ENCODE peak calls at places on chromosomes 3 and 15, in eight cellular contexts. I is MM.1S, A is cardiac muscle cell, G is uterus, F is endothelial cell of umbilical vein, C is heart left ventricle, N is endodermal cell, W is psoas muscle. Q is an unnamed sample. For H3K36me3, the result is how much of the 10 kb centered on the place peaks cover.

GRCh38 chr3:157175678-157176077 is 15.7 kb upstream of the CCNL1 start:
- DNase-seq in G (peak), I (peak), W (peak), A (no peak), F (no peak), C (no peak), N (peak), Q (no peak)

GRCh38 chr3:5047764-5048163 is 68.5 kb downstream of the BHLHE40 start:
- DNase-seq in A (no peak), C (no peak), I (no peak), N (no peak), G (no peak), F (no peak), W (no peak), Q (no peak)

GRCh38 chr3:177337548-177338331 is 140.5 kb upstream of the TBL1XR1 start:
- DNase-seq in I (no peak), N (no peak), W (no peak), F (no peak), A (peak), C (no peak), G (no peak), Q (no peak)

GRCh38 chr3:150227839-150228238 is 180.3 kb upstream of the TSC22D2 start:
- DNase-seq in G (no peak), W (no peak), A (peak), I (peak), F (peak), C (no peak), N (peak), Q (no peak)

GRCh38 chr3:63328386-63328785 is 50.3 kb downstream of the SYNPR start:
- DNase-seq in G (no peak), C (no peak), A (peak), F (no peak), W (no peak), N (no peak), I (no peak), Q (peak)

GRCh38 chr3:132034097-132034485 is 723 bp downstream of the CPNE4 start:
- DNase-seq in C (no peak), N (peak), A (no peak), W (no peak), G (no peak), F (no peak), I (no peak), Q (no peak)

GRCh38 chr3:73009008-73009407 is 12.4 kb downstream of the PPP4R2 start:
- DNase-seq in G (no peak), C (no peak), N (no peak), A (no peak), F (no peak), I (no peak), W (no peak), Q (no peak)

GRCh38 chr3:105555206-105555605 is 188.5 kb downstream of the ALCAM start:
- DNase-seq in I (no peak), A (no peak), N (no peak), W (no peak), F (no peak), C (no peak), G (no peak), Q (no peak)

GRCh38 chr3:51974963-51975856 is at the start of gene ABHD14A:
- DNase-seq in C (peak), I (peak), G (peak), A (peak), N (peak), W (peak), F (peak), Q (no peak)

GRCh38 chr3:46675843-46676567 is 17.5 kb downstream of the ALS2CL start:
- DNase-seq in F (no peak), N (no peak), W (peak), C (peak), A (no peak), G (no peak), I (peak), Q (no peak)

GRCh38 chr3:12773724-12774105 is 14.7 kb upstream of the TMEM40 start:
- DNase-seq in F (no peak), G (no peak), N (no peak), A (no peak), I (no peak), C (no peak), W (no peak), Q (no peak)

GRCh38 chr3:70988111-70988510 is 595.4 kb downstream of the FOXP1 start:
- DNase-seq in G (no peak), W (no peak), F (no peak), N (no peak), I (no peak), A (no peak), C (no peak), Q (no peak)

GRCh38 chr3:190150681-190151080 is 30.0 kb upstream of the P3H2 start:
- DNase-seq in N (peak), F (no peak), I (no peak), G (no peak), W (no peak), A (no peak), C (no peak), Q (no peak)

GRCh38 chr3:150528359-150528797 is 17.9 kb downstream of the SERP1 start:
- DNase-seq in C (no peak), I (peak), W (no peak), G (no peak), A (peak), N (no peak), F (peak), Q (no peak)

GRCh38 chr3:11607816-11608215 is 35.9 kb downstream of the VGLL4 start:
- DNase-seq in G (no peak), C (no peak), N (no peak), I (no peak), W (no peak), A (peak), F (no peak), Q (no peak)

GRCh38 chr3:127002195-127003174 is 19.6 kb downstream of the PLXNA1 start:
- DNase-seq in W (peak), I (no peak), A (peak), G (peak), F (peak), N (peak), C (peak), Q (peak)

GRCh38 chr3:156680243-156680930 is 6.0 kb downstream of the TIPARP start:
- DNase-seq in N (no peak), W (no peak), I (no peak), G (no peak), C (no peak), F (no peak), A (no peak), Q (no peak)

GRCh38 chr3:7934362-7934761 is 567.3 kb upstream of the LMCD1 start:
- DNase-seq in F (no peak), I (no peak), N (no peak), W (no peak), C (no peak), A (no peak), G (no peak), Q (no peak)

GRCh38 chr3:12648384-12648959 is 15.4 kb downstream of the RAF1 start:
- DNase-seq in I (peak), A (no peak), F (no peak), C (no peak), G (no peak), W (no peak), N (no peak), Q (no peak)

GRCh38 chr3:187212705-187213104 is 15.4 kb downstream of the RTP1 start:
- DNase-seq in A (peak), W (no peak), G (no peak), C (no peak), N (no peak), F (no peak), I (no peak), Q (no peak)

GRCh38 chr3:186417791-186418190 is 55.8 kb upstream of the DGKG start:
- DNase-seq in I (no peak), N (no peak), C (no peak), W (no peak), A (peak), G (no peak), F (no peak), Q (no peak)

GRCh38 chr3:4504340-4505261 is 11.5 kb downstream of the ITPR1 start:
- DNase-seq in F (no peak), N (no peak), C (no peak), I (peak), W (no peak), G (peak), A (peak), Q (no peak)

GRCh38 chr3:31575448-31575847 is 42.7 kb downstream of the STT3B start:
- DNase-seq in G (no peak), C (no peak), W (no peak), A (no peak), I (no peak), F (no peak), N (no peak), Q (no peak)

GRCh38 chr3:156973954-156974353 is 147.8 kb downstream of the LEKR1 start:
- DNase-seq in F (no peak), W (no peak), N (no peak), A (no peak), I (no peak), G (no peak), C (no peak), Q (no peak)

DNA sequence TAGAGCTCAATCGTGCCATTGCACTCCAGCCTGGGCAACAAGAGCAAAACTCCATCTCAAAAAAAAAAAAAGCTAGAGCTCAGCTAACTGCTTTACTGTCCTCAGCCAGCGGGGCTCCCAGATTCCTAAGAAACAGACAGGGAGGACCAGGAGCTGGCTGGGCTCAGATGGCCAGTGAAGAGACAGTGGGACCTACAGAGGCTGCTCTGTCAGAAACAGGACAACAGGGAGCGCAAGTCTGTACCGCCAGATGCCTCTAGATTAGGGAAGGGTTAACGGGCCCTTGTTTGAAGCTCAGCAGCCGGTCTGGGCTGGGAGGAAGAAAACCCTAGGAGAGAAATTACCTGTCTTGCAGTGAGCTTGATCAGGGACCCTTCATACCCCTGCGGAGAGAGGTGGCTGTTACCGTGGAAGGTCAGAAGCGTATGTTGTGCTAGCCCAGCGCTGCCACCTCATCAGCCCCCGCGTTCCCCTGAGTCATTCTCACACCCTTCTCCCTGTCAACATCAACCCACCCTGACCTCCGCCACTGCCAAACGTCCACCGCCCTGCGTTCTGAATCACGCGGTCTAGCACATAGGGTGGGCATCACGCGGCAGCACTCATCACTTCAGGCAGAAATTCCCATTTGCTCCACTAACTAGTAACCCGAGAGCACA is 25.3 kb downstream of the RBPMS2 start:
- DNase-seq in C (peak), N (peak), A (peak), G (no peak), F (no peak), W (no peak), I (no peak), Q (no peak)
- TF ChIP-seq CTCF in C (peak), N (peak), A (no peak), G (no peak), F (no peak), W (no peak), I (no peak), Q (peak)

DNA sequence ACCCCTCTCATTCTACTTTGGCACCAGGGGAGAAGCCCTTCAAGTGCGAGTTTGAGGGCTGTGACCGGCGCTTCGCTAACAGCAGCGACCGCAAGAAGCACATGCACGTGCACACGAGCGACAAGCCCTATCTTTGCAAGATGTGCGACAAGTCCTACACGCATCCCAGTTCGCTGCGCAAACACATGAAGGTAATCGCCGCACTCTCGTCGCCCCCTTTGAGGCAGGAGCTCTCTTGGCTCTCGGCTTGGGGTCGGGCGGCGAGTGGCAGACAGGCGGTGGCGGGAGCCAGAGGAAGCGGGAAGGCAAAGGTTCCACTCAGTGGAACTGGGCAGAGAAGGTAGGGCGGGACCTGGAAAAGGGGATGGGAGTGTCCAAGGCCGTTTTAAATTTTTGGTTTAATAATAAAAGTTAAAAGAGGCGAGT is 3.3 kb downstream of the ZIC1 start:
- DNase-seq in C (no peak), G (no peak), I (no peak), W (no peak), N (no peak), F (no peak), A (no peak), Q (no peak)
- H3K4me3 ChIP-seq in C (no peak), G (no peak), I (no peak), W (peak), N (peak), F (no peak), A (no peak), Q (no peak)

GRCh38 chr3:120341658-120342346 is 7.4 kb downstream of the LRRC58 start:
- DNase-seq in W (no peak), G (no peak), A (no peak), F (no peak), I (no peak), C (no peak), N (peak), Q (no peak)

GRCh38 chr3:120339362-120339761 is 9.8 kb downstream of the LRRC58 start:
- DNase-seq in A (no peak), C (no peak), N (no peak), W (no peak), G (no peak), F (no peak), I (no peak), Q (no peak)

GRCh38 chr3:120332646-120333045 is 16.5 kb downstream of the LRRC58 start:
- DNase-seq in N (no peak), A (no peak), I (no peak), C (no peak), G (no peak), F (no peak), W (no peak), Q (no peak)

GRCh38 chr3:120344349-120344748 is 4.8 kb downstream of the LRRC58 start:
- DNase-seq in N (no peak), I (peak), W (no peak), G (no peak), A (peak), C (no peak), F (no peak), Q (no peak)

GRCh38 chr3:120338517-120338916 is 10.6 kb downstream of the LRRC58 start:
- DNase-seq in W (no peak), A (no peak), C (no peak), N (no peak), F (no peak), G (no peak), I (no peak), Q (no peak)
- H3K36me3 ChIP-seq in W (under half), A (under half), C (under half), N (under half), F (under half), G (under half), I (under half), Q (under half)

GRCh38 chr15:69410290-69410874 is 3.8 kb upstream of the KIF23 start:
- DNase-seq in A (no peak), C (no peak), W (no peak), F (peak), N (peak), I (no peak), G (no peak), Q (no peak)
- TF ChIP-seq CTCF in A (peak), C (peak), W (peak), F (peak), N (peak), I (peak), G (no peak), Q (peak)

DNA sequence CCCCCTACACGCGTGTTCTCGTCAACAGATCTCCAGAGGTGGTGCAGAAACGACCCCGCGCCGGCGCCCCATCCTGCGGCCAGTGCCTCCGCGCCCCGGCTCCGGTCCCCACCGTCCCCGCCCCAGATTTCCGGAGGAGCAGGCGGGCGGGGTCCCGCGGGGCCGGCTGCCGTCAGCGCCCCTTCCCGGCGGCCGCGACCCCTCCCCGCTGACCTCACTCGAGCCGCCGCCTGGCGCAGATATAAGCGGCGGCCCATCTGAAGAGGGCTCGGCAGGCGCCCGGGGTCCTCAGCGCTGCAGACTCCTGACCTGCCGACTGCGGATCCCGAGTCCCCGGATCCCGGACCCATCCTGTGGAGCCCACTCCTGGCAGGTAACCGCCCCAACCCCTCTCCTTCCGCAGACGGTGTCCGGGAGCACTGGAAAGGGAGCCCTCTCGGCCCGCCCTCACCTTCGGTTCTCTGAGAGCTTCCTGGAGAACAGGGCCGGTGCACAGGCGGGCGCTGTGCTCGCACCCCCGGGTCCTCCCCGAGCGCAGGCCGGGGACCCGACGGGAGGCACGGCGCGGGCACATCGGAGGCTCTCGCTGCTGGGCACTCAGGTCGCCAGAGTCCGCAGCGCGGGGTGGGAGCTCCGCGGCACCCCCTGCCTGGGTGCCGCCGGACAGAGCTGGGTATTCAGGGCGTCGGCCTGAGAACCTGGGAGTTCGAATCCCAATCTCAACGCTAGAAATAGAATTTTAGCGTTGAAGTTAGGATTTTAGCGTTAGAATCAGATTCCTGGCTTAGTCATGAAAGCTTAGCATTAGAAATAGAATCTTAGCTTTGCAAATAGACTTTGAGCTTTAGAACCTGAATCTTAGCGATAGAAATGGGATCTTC is at the start of gene TRH:
- DNase-seq in C (no peak), I (no peak), F (no peak), W (no peak), N (peak), A (no peak), G (no peak), Q (no peak)
- H3K4me3 ChIP-seq in C (peak), I (no peak), F (no peak), W (peak), N (peak), A (peak), G (no peak), Q (no peak)

GRCh38 chr15:40746916-40747418 is 8.1 kb downstream of the RMDN3 start:
- DNase-seq in C (no peak), G (no peak), W (no peak), I (no peak), F (no peak), A (peak), N (no peak), Q (no peak)
- H3K36me3 ChIP-seq in C (half or more), G (under half), W (under half), I (under half), F (under half), A (under half), N (half or more), Q (under half)

DNA sequence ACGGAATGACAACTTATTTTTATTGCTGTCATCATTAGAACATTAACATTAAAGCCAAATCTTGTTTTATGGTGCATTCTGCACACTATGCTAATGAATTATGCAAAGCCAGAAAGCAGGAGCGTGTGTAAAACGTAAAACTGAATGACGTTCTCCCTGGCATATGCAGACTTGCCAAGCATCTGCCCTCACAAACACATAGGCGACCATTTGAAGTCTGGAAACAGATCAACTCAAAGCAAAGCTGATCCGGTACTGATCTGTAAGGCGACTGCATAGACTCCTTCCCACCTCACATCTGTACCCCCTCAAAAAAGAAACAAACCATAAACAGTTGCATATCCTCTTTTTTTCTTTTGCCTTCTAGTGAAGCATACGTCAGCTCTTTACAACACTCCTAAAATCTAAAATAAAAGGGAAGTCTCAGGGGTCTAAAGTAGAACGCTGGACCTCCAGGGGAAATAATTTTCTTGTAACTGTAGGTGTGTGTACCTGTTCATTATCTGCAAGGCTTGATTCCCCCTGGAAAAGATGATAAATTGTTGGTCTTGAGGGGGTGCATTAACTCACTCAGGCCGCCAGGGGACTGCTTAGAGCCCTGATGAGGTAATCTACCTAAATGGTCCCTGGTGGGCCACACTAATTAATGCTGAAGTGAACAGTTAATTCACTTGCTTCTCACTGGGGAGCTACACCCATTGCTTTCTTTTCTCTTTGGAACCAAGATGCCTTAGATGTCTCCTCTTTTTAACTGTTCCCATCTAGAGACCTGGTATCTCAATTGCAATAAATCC is 231.4 kb downstream of the CDIN1 start:
- DNase-seq in I (no peak), C (no peak), G (no peak), N (peak), A (no peak), F (no peak), W (no peak), Q (no peak)
- TF ChIP-seq CTCF in I (peak), C (no peak), G (no peak), N (peak), A (peak), F (no peak), W (no peak), Q (peak)

GRCh38 chr15:37016287-37016686 is 84.1 kb downstream of the MEIS2 start:
- DNase-seq in C (no peak), G (peak), N (no peak), W (no peak), A (peak), F (no peak), I (no peak), Q (no peak)

GRCh38 chr15:37014137-37014536 is 86.2 kb downstream of the MEIS2 start:
- DNase-seq in A (peak), C (no peak), F (no peak), N (no peak), G (no peak), I (no peak), W (no peak), Q (no peak)

GRCh38 chr15:37015476-37015875 is 84.9 kb downstream of the MEIS2 start:
- DNase-seq in N (no peak), A (no peak), C (no peak), F (no peak), I (no peak), G (no peak), W (no peak), Q (no peak)

GRCh38 chr15:37014566-37014965 is 85.8 kb downstream of the MEIS2 start:
- DNase-seq in W (no peak), G (no peak), N (no peak), C (no peak), I (no peak), A (no peak), F (no peak), Q (no peak)

DNA sequence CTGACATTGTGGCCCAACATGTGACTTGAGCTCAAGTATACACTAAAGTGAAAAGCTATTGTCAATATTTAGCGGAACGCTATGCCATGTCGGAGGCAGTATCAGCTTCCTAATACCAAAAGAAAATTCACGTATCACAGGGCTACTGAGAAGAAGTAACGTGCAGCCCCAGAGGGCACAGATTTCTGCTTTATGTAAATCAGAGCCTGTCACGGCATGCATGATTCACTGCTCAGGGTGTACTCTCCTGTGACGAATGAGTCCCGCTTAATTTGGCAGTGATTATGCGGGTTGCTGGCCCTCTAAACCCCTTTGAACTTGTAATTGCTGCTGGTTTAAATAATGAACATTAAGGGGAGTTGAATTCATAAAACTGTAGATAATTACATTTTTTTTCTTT is 85.3 kb downstream of the MEIS2 start:
- DNase-seq in W (no peak), A (peak), G (no peak), F (no peak), C (no peak), I (no peak), N (no peak), Q (no peak)
- H3K4me3 ChIP-seq in W (no peak), A (no peak), G (no peak), F (no peak), C (no peak), I (no peak), N (no peak), Q (no peak)